ENCODE peak calls at places on chromosomes 12 and 14, in six cellular contexts. S, K, D, R, V and L are unnamed samples.

GRCh38 chr14:70971588-70971987 is 64.3 kb downstream of the PCNX1 start:
- DNase-seq in S (no peak), D (no peak), R (peak), K (no peak), V (no peak), L (no peak)

GRCh38 chr12:44314007-44314500 is 478.2 kb downstream of the TMEM117 start:
- DNase-seq in D (no peak), K (no peak), R (no peak), S (no peak), V (no peak), L (no peak)

GRCh38 chr12:76422154-76422877 is 74.1 kb upstream of the BBS10 start:
- DNase-seq in V (no peak), R (no peak), K (no peak), S (no peak), D (no peak), L (no peak)

GRCh38 chr12:53328043-53328435 is 6.6 kb upstream of the AAAS start:
- DNase-seq in K (no peak), S (no peak), D (no peak), R (no peak), V (no peak), L (no peak)

GRCh38 chr14:35221462-35221861 is 70.7 kb upstream of the PSMA6 start:
- DNase-seq in K (no peak), R (no peak), D (no peak), V (no peak), S (no peak), L (no peak)

GRCh38 chr14:101812071-101812470 is 50.6 kb downstream of the PPP2R5C start:
- DNase-seq in K (no peak), V (no peak), S (no peak), R (no peak), D (no peak), L (no peak)

GRCh38 chr12:103462675-103463074 is 33.1 kb downstream of the C12orf42 start:
- DNase-seq in V (no peak), R (no peak), S (no peak), K (no peak), D (no peak), L (no peak)

GRCh38 chr12:89863332-89863938 is 154.8 kb upstream of the ATP2B1 start:
- DNase-seq in R (no peak), V (no peak), D (no peak), K (no peak), S (no peak), L (no peak)

GRCh38 chr12:22526836-22527235 is 17.5 kb downstream of the C2CD5 start:
- DNase-seq in D (no peak), R (no peak), S (no peak), K (no peak), V (no peak), L (no peak)

GRCh38 chr12:94874986-94875312 is 128.5 kb downstream of the NDUFA12 start:
- DNase-seq in K (no peak), R (no peak), V (no peak), D (no peak), S (no peak), L (no peak)

GRCh38 chr12:94873368-94874085 is 130.0 kb downstream of the NDUFA12 start:
- DNase-seq in R (peak), K (no peak), D (no peak), S (peak), V (no peak), L (peak)

GRCh38 chr12:94874086-94874985 is 129.2 kb downstream of the NDUFA12 start:
- DNase-seq in R (no peak), V (no peak), K (no peak), S (no peak), D (no peak), L (no peak)

GRCh38 chr12:94872671-94873367 is 130.7 kb downstream of the NDUFA12 start:
- DNase-seq in S (no peak), K (no peak), R (no peak), V (no peak), D (no peak), L (no peak)

GRCh38 chr12:94875525-94875924 is 128.0 kb downstream of the NDUFA12 start:
- DNase-seq in S (no peak), K (peak), V (no peak), D (peak), R (peak), L (no peak)
- TF ChIP-seq CTCF in S (peak), K (no peak), V (no peak), D (peak), R (no peak), L (peak)

GRCh38 chr14:97117693-97118092 is 320.5 kb downstream of the VRK1 start:
- DNase-seq in R (no peak), D (no peak), V (no peak), S (no peak), K (no peak), L (no peak)
- H3K4me3 ChIP-seq in R (no peak), D (no peak), V (no peak), S (no peak), K (no peak), L (no peak)

GRCh38 chr12:121888478-121889266 is at the start of gene PSMD9:
- DNase-seq in K (peak), S (peak), R (peak), D (peak), V (peak), L (peak)
- TF ChIP-seq CTCF in K (peak), S (peak), R (peak), D (peak), V (peak), L (peak)

GRCh38 chr12:51911788-51912711 is 4.7 kb downstream of the ACVRL1 start:
- DNase-seq in R (no peak), K (peak), V (no peak), D (no peak), S (peak), L (no peak)

GRCh38 chr12:51908876-51909592 is 1.7 kb downstream of the ACVRL1 start:
- DNase-seq in D (no peak), R (no peak), V (peak), S (no peak), K (no peak), L (no peak)

GRCh38 chr12:51910691-51911090 is 3.4 kb downstream of the ACVRL1 start:
- DNase-seq in K (no peak), S (peak), V (no peak), D (no peak), R (no peak), L (no peak)

GRCh38 chr12:51911307-51911706 is 4.0 kb downstream of the ACVRL1 start:
- DNase-seq in K (no peak), S (peak), R (no peak), D (no peak), V (no peak), L (no peak)

GRCh38 chr12:51910168-51910567 is 2.9 kb downstream of the ACVRL1 start:
- DNase-seq in S (peak), D (no peak), V (no peak), R (no peak), K (peak), L (peak)
- H3K4me3 ChIP-seq in S (peak), D (no peak), V (no peak), R (no peak), K (peak), L (no peak)